ENCODE peak calls at places on chromosomes 13 and 19, in nine cellular contexts. I is mesenteric fat pad; B is T-helper 22 cell; O is NCI-H510A treated with DMSO at 0.1 percent for 48 hours; P is Panc1; D is anterior cingulate cortex; X is T-helper 1 cell; S is NCI-H2081; Z is activated CD4-positive, alpha-beta T cell treated with anti-CD3 and anti-CD28 coated beads, Interleukin-2, amount 50 U/mL, for 48 hours. Q is an unnamed sample.

GRCh38 chr13:30033681-30034447 is 183.4 kb upstream of the UBL3 start:
- DNase-seq in I (no peak), B (no peak), O (no peak), P (no peak), D (no peak), X (no peak), S (no peak), Z (no peak), Q (peak; percentile 53)

GRCh38 chr13:64758520-64758919 is 2471.6 kb downstream of the PCDH9 start:
- DNase-seq in I (no peak), B (no peak), O (no peak), P (no peak), D (no peak), X (no peak), S (no peak), Z (no peak), Q (no peak)

GRCh38 chr13:41547253-41548000 is 90.1 kb downstream of the RGCC start:
- DNase-seq in I (no peak), B (no peak), O (no peak), P (no peak), D (peak; percentile 85), X (no peak), S (no peak), Z (no peak), Q (no peak)

GRCh38 chr19:3314962-3315675 is 51.3 kb upstream of the NFIC start:
- DNase-seq in I (no peak), B (no peak), O (no peak), P (no peak), D (no peak), X (no peak), S (no peak), Z (no peak), Q (no peak)

GRCh38 chr19:12345197-12345596 is 11.8 kb upstream of the ZNF563 start:
- DNase-seq in I (no peak), B (no peak), O (no peak), P (no peak), D (no peak), X (no peak), S (no peak), Z (no peak), Q (no peak)

GRCh38 chr13:95128045-95128643 is 173.1 kb downstream of the ABCC4 start:
- DNase-seq in I (no peak), B (no peak), O (peak; percentile 11), P (peak; percentile 28), D (no peak), X (no peak), S (peak; percentile 57), Z (no peak), Q (no peak)

GRCh38 chr13:40235160-40235796 is 431.2 kb downstream of the FOXO1 start:
- DNase-seq in I (no peak), B (no peak), O (no peak), P (no peak), D (no peak), X (no peak), S (no peak), Z (no peak), Q (no peak)

GRCh38 chr13:45769072-45769471 is 67.0 kb downstream of the CBY2 start:
- DNase-seq in I (no peak), B (no peak), O (no peak), P (no peak), D (no peak), X (no peak), S (no peak), Z (no peak), Q (no peak)

GRCh38 chr19:22140356-22140755 is 56.4 kb downstream of the ZNF676 start:
- DNase-seq in I (no peak), B (no peak), O (no peak), P (no peak), D (no peak), X (no peak), S (no peak), Z (no peak), Q (no peak)

GRCh38 chr19:51018745-51019543 is 565 bp downstream of the KLK10 start:
- DNase-seq in I (no peak), B (no peak), O (no peak), P (no peak), D (no peak), X (no peak), S (no peak), Z (no peak), Q (peak; percentile 23)

GRCh38 chr19:4730740-4731171 is 7.1 kb upstream of the DPP9 start:
- DNase-seq in I (no peak), B (peak; percentile 17), O (no peak), P (no peak), D (no peak), X (peak; percentile 54), S (no peak), Z (peak; percentile 76), Q (no peak)

GRCh38 chr13:92802776-92803175 is 423.8 kb upstream of the GPC6 start:
- DNase-seq in I (no peak), B (no peak), O (no peak), P (no peak), D (no peak), X (no peak), S (no peak), Z (no peak), Q (no peak)

GRCh38 chr13:73820688-73821087 is 313.5 kb downstream of the KLF12 start:
- DNase-seq in I (no peak), B (no peak), O (no peak), P (no peak), D (no peak), X (no peak), S (no peak), Z (no peak), Q (no peak)

GRCh38 chr19:11797491-11797890 is 832 bp upstream of the ZNF491 start:
- DNase-seq in I (no peak), B (peak; percentile 50), O (peak; percentile 94), P (peak; percentile 47), D (peak; percentile 45), X (peak; percentile 77), S (peak; percentile 94), Z (peak; percentile 77), Q (peak; percentile 94)

GRCh38 chr13:104253063-104253680 is 1187.0 kb upstream of the SLC10A2 start:
- DNase-seq in I (no peak), B (no peak), O (peak; percentile 13), P (no peak), D (no peak), X (no peak), S (no peak), Z (no peak), Q (no peak)

GRCh38 chr13:100274942-100275506 is 186.1 kb downstream of the PCCA start:
- DNase-seq in I (no peak), B (no peak), O (no peak), P (no peak), D (no peak), X (no peak), S (no peak), Z (no peak), Q (no peak)

GRCh38 chr13:113052206-113052605 is 53.4 kb upstream of the F7 start:
- DNase-seq in I (no peak), B (no peak), O (no peak), P (no peak), D (no peak), X (no peak), S (no peak), Z (no peak), Q (no peak)

GRCh38 chr19:30062331-30063183 is 120.5 kb downstream of the URI1 start:
- DNase-seq in I (peak; percentile 71), B (no peak), O (no peak), P (no peak), D (no peak), X (no peak), S (no peak), Z (no peak), Q (no peak)

GRCh38 chr19:9324584-9324962 is 594 bp downstream of the ZNF559 start:
- DNase-seq in I (no peak), B (no peak), O (no peak), P (no peak), D (no peak), X (no peak), S (no peak), Z (peak; percentile 5), Q (no peak)

GRCh38 chr13:59494560-59494970 is 669.2 kb downstream of the DIAPH3 start:
- DNase-seq in I (no peak), B (no peak), O (no peak), P (no peak), D (no peak), X (no peak), S (no peak), Z (no peak), Q (no peak)

GRCh38 chr19:33376931-33377557 is 3.5 kb downstream of the CEBPG start:
- DNase-seq in I (no peak), B (no peak), O (no peak), P (no peak), D (no peak), X (no peak), S (no peak), Z (no peak), Q (no peak)